ENCODE peak calls at places on chromosome 18, in ten cellular contexts. H is A549, C is tibial nerve, L is body of pancreas, R is prostate gland, S is upper lobe of left lung, U is heart left ventricle, Q is uterus, B is HepG2, A is breast epithelium. K is an unnamed sample.

GRCh38 chr18:79876497-79876896 is 75.0 kb downstream of the SLC66A2 start:
- DNase-seq in S (no peak), U (no peak), B (no peak), R (no peak), A (no peak), Q (no peak), H (no peak), L (no peak), C (peak), K (no peak)

GRCh38 chr18:65206551-65207260 is 544.1 kb upstream of the CDH7 start:
- DNase-seq in Q (no peak), S (no peak), L (no peak), H (no peak), R (no peak), U (no peak), A (no peak), C (no peak), B (peak), K (no peak)

GRCh38 chr18:57347784-57348183 is 4.6 kb upstream of the ST8SIA3 start:
- DNase-seq in H (no peak), U (no peak), Q (no peak), C (no peak), A (no peak), B (no peak), L (no peak), R (no peak), S (no peak), K (no peak)

GRCh38 chr18:48885266-48885950 is 65.4 kb downstream of the SMAD7 start:
- DNase-seq in L (no peak), B (no peak), Q (peak), C (no peak), H (no peak), R (peak), A (no peak), S (no peak), U (no peak), K (no peak)

GRCh38 chr18:13550446-13551304 is 175.7 kb downstream of the FAM210A start:
- DNase-seq in S (no peak), C (no peak), L (no peak), B (no peak), H (no peak), U (no peak), A (no peak), R (no peak), Q (no peak), K (no peak)

GRCh38 chr18:68148862-68149261 is 566.0 kb downstream of the TMX3 start:
- DNase-seq in H (no peak), S (no peak), B (no peak), Q (no peak), R (no peak), C (no peak), L (no peak), U (no peak), A (no peak), K (no peak)

GRCh38 chr18:59096098-59096779 is 43.4 kb upstream of the SEC11C start:
- DNase-seq in Q (no peak), B (peak), U (no peak), L (peak), R (no peak), H (no peak), A (no peak), C (no peak), S (no peak), K (no peak)

GRCh38 chr18:20988726-20989125 is 122.9 kb downstream of the ROCK1 start:
- DNase-seq in S (no peak), B (no peak), C (no peak), R (no peak), H (no peak), A (no peak), Q (no peak), U (no peak), L (no peak), K (no peak)

GRCh38 chr18:58565021-58565420 is 63.9 kb downstream of the ALPK2 start:
- DNase-seq in R (no peak), U (no peak), Q (no peak), A (no peak), B (no peak), H (no peak), S (no peak), C (no peak), L (no peak), K (no peak)

GRCh38 chr18:80109676-80110078 is 615 bp downstream of the ADNP2 start:
- DNase-seq in S (peak), A (no peak), B (no peak), U (peak), H (peak), R (peak), Q (peak), L (peak), C (no peak), K (no peak)

GRCh38 chr18:21398121-21398520 is 156.1 kb downstream of the GREB1L start:
- DNase-seq in L (no peak), B (no peak), U (no peak), Q (no peak), R (no peak), H (no peak), A (no peak), C (no peak), S (no peak), K (no peak)

GRCh38 chr18:832085-832681 is 20.1 kb upstream of the YES1 start:
- DNase-seq in S (no peak), H (no peak), U (no peak), A (no peak), Q (no peak), B (peak), L (peak), R (no peak), C (no peak), K (no peak)

GRCh38 chr18:59950215-59950944 is 50.6 kb downstream of the PMAIP1 start:
- DNase-seq in L (peak), A (no peak), R (no peak), C (no peak), B (no peak), S (no peak), U (no peak), H (no peak), Q (no peak), K (no peak)

GRCh38 chr18:25230658-25231326 is 121.2 kb downstream of the ZNF521 start:
- DNase-seq in A (peak), C (peak), H (no peak), S (peak), U (peak), L (peak), Q (peak), R (peak), B (no peak), K (peak)

GRCh38 chr18:12076424-12077140 is 17.1 kb upstream of the ANKRD62 start:
- DNase-seq in Q (no peak), A (no peak), L (peak), U (no peak), H (peak), S (peak), R (no peak), B (no peak), C (no peak), K (no peak)

GRCh38 chr18:47100214-47100831 is 50.0 kb downstream of the HDHD2 start:
- DNase-seq in R (peak), S (peak), H (peak), A (no peak), Q (peak), C (peak), U (peak), L (peak), B (peak), K (no peak)

GRCh38 chr18:70335892-70336726 is 47.3 kb downstream of the SOCS6 start:
- DNase-seq in C (no peak), A (no peak), S (no peak), B (peak), H (no peak), Q (no peak), U (no peak), R (no peak), L (no peak), K (no peak)

GRCh38 chr18:58096658-58097057 is 52.6 kb downstream of the NEDD4L start:
- DNase-seq in S (no peak), H (no peak), R (no peak), U (no peak), B (no peak), A (no peak), L (no peak), C (no peak), Q (no peak), K (no peak)

GRCh38 chr18:24786027-24786426 is 325.6 kb downstream of the HRH4 start:
- DNase-seq in R (no peak), Q (no peak), A (no peak), S (no peak), H (no peak), C (no peak), L (no peak), B (no peak), U (no peak), K (no peak)

GRCh38 chr18:27843783-27844415 is 333.0 kb downstream of the CDH2 start:
- DNase-seq in R (no peak), U (no peak), H (no peak), L (no peak), Q (no peak), B (no peak), S (no peak), A (no peak), C (no peak), K (no peak)

GRCh38 chr18:78531637-78532036 is 448.0 kb upstream of the SALL3 start:
- DNase-seq in R (no peak), L (no peak), A (no peak), H (no peak), B (no peak), U (no peak), S (no peak), Q (no peak), C (no peak), K (no peak)

GRCh38 chr18:30499721-30500120 is 542.8 kb downstream of the DSC3 start:
- DNase-seq in U (no peak), S (no peak), H (no peak), L (no peak), B (no peak), C (no peak), Q (no peak), R (no peak), A (no peak), K (no peak)

GRCh38 chr18:9095297-9096012 is 7.0 kb upstream of the NDUFV2 start:
- DNase-seq in R (no peak), B (peak), H (no peak), A (no peak), C (no peak), S (peak), U (no peak), Q (no peak), L (no peak), K (no peak)
- TF ChIP-seq POLR2A in R (no peak), B (peak), H (no peak), A (no peak), C (no peak), S (no peak), U (no peak), Q (no peak), L (no peak), K (no peak)

GRCh38 chr18:31723998-31724711 is 36.5 kb downstream of the SLC25A52 start:
- DNase-seq in Q (peak), L (peak), R (peak), U (peak), H (no peak), S (no peak), A (peak), B (no peak), C (no peak), K (no peak)
- H3K4me3 ChIP-seq in Q (peak), L (peak), R (peak), U (peak), H (no peak), S (peak), A (peak), B (no peak), C (peak), K (peak)

DNA sequence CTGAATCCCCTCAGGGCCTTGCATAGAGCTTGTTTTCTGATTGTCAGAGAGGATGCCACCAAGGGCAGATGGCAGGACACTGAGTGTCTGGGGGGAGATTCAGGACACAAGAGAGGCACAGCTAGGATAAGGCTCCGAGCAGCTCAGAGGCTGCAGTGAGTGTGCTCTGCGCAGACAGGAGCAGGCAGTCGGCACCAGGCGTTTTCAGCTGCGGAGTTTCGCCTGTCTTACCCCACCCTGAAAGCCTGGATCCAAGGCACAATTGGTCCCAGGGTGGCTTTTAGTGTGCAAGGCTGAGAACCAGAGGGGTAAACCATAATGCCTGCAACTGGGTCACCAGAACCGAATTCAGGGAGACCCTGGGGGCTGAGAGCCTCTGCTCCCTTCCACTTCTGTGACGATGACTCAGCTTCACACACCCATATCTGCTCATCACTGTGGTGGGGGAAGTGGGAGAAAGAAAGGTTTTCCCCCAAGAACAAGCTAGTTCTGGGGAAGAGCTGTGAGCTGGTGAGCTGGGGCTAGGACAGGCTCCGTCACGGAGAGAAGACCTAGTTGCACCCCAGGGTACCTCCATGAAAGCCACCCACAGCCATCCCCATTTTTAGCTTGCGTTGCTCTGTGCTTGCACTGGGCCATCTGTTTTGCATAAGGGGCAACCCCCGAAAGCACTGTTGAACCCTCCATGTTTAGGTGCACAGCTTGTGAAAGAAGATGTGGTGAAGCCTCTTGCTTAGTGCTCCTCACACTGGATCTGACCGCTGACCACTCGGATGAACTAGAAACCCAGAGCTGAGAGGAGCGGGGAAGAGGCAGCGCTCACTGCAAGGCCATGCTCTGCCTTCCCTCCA is 173.7 kb downstream of the CELF4 start:
- DNase-seq in L (no peak), U (no peak), C (no peak), B (no peak), A (no peak), Q (no peak), H (no peak), R (no peak), S (no peak), K (no peak)
- H3K27ac ChIP-seq in L (no peak), U (no peak), C (no peak), B (no peak), A (no peak), Q (no peak), H (no peak), R (no peak), S (no peak), K (no peak)

GRCh38 chr18:76821875-76822509 is 365 bp upstream of the ZNF236 start:
- DNase-seq in U (peak), H (peak), Q (peak), B (no peak), A (peak), R (peak), S (peak), L (peak), C (peak), K (peak)
- TF ChIP-seq POLR2A in U (peak), H (peak), Q (peak), B (peak), A (no peak), R (peak), S (no peak), L (peak), C (peak), K (peak)

DNA sequence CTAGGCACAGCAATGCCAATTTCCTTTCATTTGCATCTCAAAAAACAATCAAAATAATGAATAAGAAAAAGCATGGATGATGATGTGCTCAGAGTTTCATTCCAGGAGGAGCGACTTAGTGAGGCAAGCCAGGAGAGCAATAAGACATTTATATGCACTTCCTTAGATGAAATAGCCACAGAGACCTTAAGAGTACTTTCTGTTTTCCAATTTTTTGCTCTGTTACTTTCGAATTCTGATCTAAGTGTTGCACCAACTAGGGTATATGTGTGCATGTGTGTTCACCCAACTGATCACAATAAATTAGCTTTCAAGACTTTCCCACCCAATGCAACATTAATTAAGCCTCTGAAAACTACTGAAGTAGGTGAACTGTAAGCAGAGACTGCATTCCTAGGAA is 709 bp downstream of the RAB27B start:
- DNase-seq in S (no peak), Q (no peak), H (no peak), B (no peak), C (no peak), U (no peak), A (no peak), L (no peak), R (no peak), K (no peak)
- H3K4me3 ChIP-seq in S (peak), Q (peak), H (peak), B (peak), C (peak), U (peak), A (peak), L (peak), R (peak), K (no peak)

GRCh38 chr18:22546905-22547304 is 129.2 kb upstream of the CTAGE1 start:
- DNase-seq in R (no peak), U (no peak), S (no peak), L (no peak), B (no peak), Q (no peak), H (no peak), C (no peak), A (no peak), K (no peak)
- H3K27ac ChIP-seq in R (no peak), U (peak), S (no peak), L (no peak), B (no peak), Q (peak), H (no peak), C (no peak), A (peak), K (no peak)

GRCh38 chr18:41954827-41955613 is at the start of gene PIK3C3:
- DNase-seq in Q (peak), U (peak), H (peak), R (peak), S (peak), B (peak), L (peak), C (peak), A (peak), K (peak)
- TF ChIP-seq POLR2A in Q (peak), U (no peak), H (peak), R (peak), S (no peak), B (peak), L (peak), C (no peak), A (no peak), K (peak)